ENCODE peak calls at places on chromosomes 1 and 21, in eight cellular contexts. A is B cell, B is frontal cortex, D is AG09319, Y is C1 segment of cervical spinal cord, E is heart right ventricle, V is T-cell, S is posterior cingulate gyrus. P is an unnamed sample.

GRCh38 chr1:166017395-166017794 is 149.4 kb downstream of the FAM78B start:
- DNase-seq in A (no peak), B (no peak), D (no peak), Y (no peak), E (no peak), V (no peak), S (no peak), P (no peak)

GRCh38 chr1:7302126-7302525 is 469.0 kb upstream of the VAMP3 start:
- DNase-seq in A (no peak), B (no peak), D (no peak), Y (no peak), E (no peak), V (no peak), S (no peak), P (no peak)

GRCh38 chr1:6033986-6034749 is 11.5 kb upstream of the KCNAB2 start:
- DNase-seq in A (no peak), B (no peak), D (no peak), Y (no peak), E (peak), V (peak), S (peak), P (peak)

GRCh38 chr1:60974524-60974923 is 107.8 kb upstream of the NFIA start:
- DNase-seq in A (no peak), B (no peak), D (no peak), Y (no peak), E (no peak), V (no peak), S (no peak), P (no peak)

GRCh38 chr1:16248007-16248436 is 11.0 kb upstream of the CPLANE2 start:
- DNase-seq in A (no peak), B (no peak), D (no peak), Y (no peak), E (no peak), V (no peak), S (no peak), P (no peak)

GRCh38 chr1:181010789-181011188 is 11.9 kb downstream of the STX6 start:
- DNase-seq in A (no peak), B (no peak), D (no peak), Y (no peak), E (no peak), V (no peak), S (no peak), P (no peak)

GRCh38 chr1:239858058-239858457 is 233.6 kb upstream of the FMN2 start:
- DNase-seq in A (no peak), B (no peak), D (no peak), Y (no peak), E (no peak), V (no peak), S (no peak), P (no peak)

GRCh38 chr1:234226106-234226818 is 147.0 kb upstream of the COA6 start:
- DNase-seq in A (no peak), B (no peak), D (no peak), Y (no peak), E (no peak), V (no peak), S (no peak), P (no peak)

GRCh38 chr1:230371923-230372703 is 54.0 kb downstream of the PGBD5 start:
- DNase-seq in A (no peak), B (no peak), D (no peak), Y (no peak), E (no peak), V (no peak), S (peak), P (no peak)

GRCh38 chr1:6545276-6545934 is 8.9 kb downstream of the NOL9 start:
- DNase-seq in A (no peak), B (no peak), D (no peak), Y (no peak), E (no peak), V (no peak), S (no peak), P (no peak)

GRCh38 chr1:153633161-153633746 is 612 bp upstream of the CHTOP start:
- DNase-seq in A (no peak), B (no peak), D (no peak), Y (no peak), E (peak), V (no peak), S (peak), P (peak)

GRCh38 chr1:228228601-228229074 is 20.8 kb downstream of the OBSCN start:
- DNase-seq in A (no peak), B (no peak), D (peak), Y (no peak), E (no peak), V (no peak), S (no peak), P (no peak)

GRCh38 chr1:25503551-25504426 is 39.6 kb upstream of the LDLRAP1 start:
- DNase-seq in A (peak), B (no peak), D (no peak), Y (no peak), E (peak), V (peak), S (no peak), P (peak)

GRCh38 chr1:217027403-217028080 is 304.3 kb upstream of the ESRRG start:
- DNase-seq in A (no peak), B (no peak), D (no peak), Y (no peak), E (no peak), V (no peak), S (no peak), P (no peak)

GRCh38 chr1:37131281-37131680 is 97.0 kb upstream of the GRIK3 start:
- DNase-seq in A (no peak), B (no peak), D (no peak), Y (no peak), E (no peak), V (no peak), S (no peak), P (no peak)

GRCh38 chr1:12178511-12178910 is 11.7 kb downstream of the TNFRSF1B start:
- DNase-seq in A (no peak), B (no peak), D (no peak), Y (no peak), E (no peak), V (no peak), S (no peak), P (no peak)

GRCh38 chr1:178528219-178528962 is 15.5 kb downstream of the TEX35 start:
- DNase-seq in A (no peak), B (no peak), D (no peak), Y (no peak), E (no peak), V (no peak), S (peak), P (no peak)

GRCh38 chr21:34926784-34927548 is 122.1 kb downstream of the RUNX1 start:
- DNase-seq in A (no peak), B (no peak), D (no peak), Y (no peak), E (no peak), V (no peak), S (no peak), P (no peak)

GRCh38 chr1:175530167-175530566 is 213.2 kb downstream of the TNR start:
- DNase-seq in A (no peak), B (no peak), D (no peak), Y (no peak), E (no peak), V (no peak), S (no peak), P (no peak)

GRCh38 chr1:43521716-43522115 is 9.0 kb upstream of the PTPRF start:
- DNase-seq in A (no peak), B (no peak), D (no peak), Y (no peak), E (no peak), V (no peak), S (no peak), P (no peak)

GRCh38 chr1:147748687-147749350 is 11.6 kb downstream of the GJA5 start:
- DNase-seq in A (no peak), B (no peak), D (no peak), Y (no peak), E (no peak), V (no peak), S (no peak), P (no peak)

GRCh38 chr1:23224721-23225648 is 7.7 kb upstream of the HTR1D start:
- DNase-seq in A (no peak), B (no peak), D (peak), Y (no peak), E (peak), V (no peak), S (peak), P (no peak)